ENCODE peak calls at places on chromosome 1, in five cellular contexts. Y, J, I, C and Q are unnamed samples.
A peak's percentile ranks its signal among the peaks of the same experiment; 100 is the strongest.

GRCh38 chr1:201586806-201587205 is 47.9 kb downstream of the NAV1 start:
- DNase-seq in Y (no peak), J (no peak), I (no peak), C (no peak), Q (no peak)

GRCh38 chr1:53046930-53047329 is 15.1 kb upstream of the PODN start:
- DNase-seq in Y (no peak), J (no peak), I (no peak), C (no peak), Q (peak; percentile 67)

GRCh38 chr1:12595839-12596821 is 21.9 kb downstream of the DHRS3 start:
- DNase-seq in Y (peak; percentile 87), J (peak; percentile 91), I (no peak), C (peak; percentile 79), Q (peak; percentile 97)

GRCh38 chr1:177926201-177926600 is 43.7 kb downstream of the SEC16B start:
- DNase-seq in Y (no peak), J (no peak), I (no peak), C (no peak), Q (no peak)

GRCh38 chr1:156444407-156445001 is 56.1 kb downstream of the MEF2D start:
- DNase-seq in Y (no peak), J (no peak), I (no peak), C (peak; percentile 83), Q (no peak)

GRCh38 chr1:98264727-98265126 is 343.9 kb upstream of the DPYD start:
- DNase-seq in Y (no peak), J (no peak), I (no peak), C (no peak), Q (no peak)

GRCh38 chr1:232335751-232336274 is 294.1 kb downstream of the SIPA1L2 start:
- DNase-seq in Y (no peak), J (no peak), I (no peak), C (no peak), Q (no peak)

GRCh38 chr1:181779343-181779742 is 282.2 kb downstream of the ZNF648 start:
- DNase-seq in Y (no peak), J (no peak), I (no peak), C (no peak), Q (no peak)

GRCh38 chr1:94599090-94599813 is 57.7 kb upstream of the F3 start:
- DNase-seq in Y (no peak), J (no peak), I (no peak), C (peak; percentile 70), Q (no peak)

GRCh38 chr1:214289574-214290272 is 8.8 kb downstream of the SMYD2 start:
- DNase-seq in Y (no peak), J (no peak), I (no peak), C (no peak), Q (no peak)

GRCh38 chr1:23449918-23450317 is 25.4 kb upstream of the TCEA3 start:
- DNase-seq in Y (no peak), J (no peak), I (no peak), C (no peak), Q (no peak)

GRCh38 chr1:43742026-43742425 is 34.7 kb downstream of the ST3GAL3 start:
- DNase-seq in Y (no peak), J (no peak), I (no peak), C (no peak), Q (no peak)

GRCh38 chr1:181089777-181090505 is 1.4 kb downstream of the IER5 start:
- DNase-seq in Y (peak; percentile 84), J (no peak), I (no peak), C (peak; percentile 76), Q (no peak)

GRCh38 chr1:43294761-43295160 is 6.0 kb upstream of the TIE1 start:
- DNase-seq in Y (no peak), J (no peak), I (no peak), C (no peak), Q (no peak)

GRCh38 chr1:81237531-81238528 is 562.9 kb upstream of the ADGRL2 start:
- DNase-seq in Y (no peak), J (no peak), I (no peak), C (peak; percentile 24), Q (no peak)

GRCh38 chr1:179143332-179143731 is 61.5 kb downstream of the TOR3A start:
- DNase-seq in Y (no peak), J (peak; percentile 74), I (peak; percentile 78), C (no peak), Q (peak; percentile 92)

GRCh38 chr1:242723044-242723742 is 198.7 kb upstream of the PLD5 start:
- DNase-seq in Y (no peak), J (no peak), I (no peak), C (peak; percentile 7), Q (no peak)

GRCh38 chr1:109083923-109084322 is 6.6 kb upstream of the TMEM167B start:
- DNase-seq in Y (no peak), J (no peak), I (no peak), C (no peak), Q (peak; percentile 48)

GRCh38 chr1:37562984-37563383 is 6.2 kb downstream of the DNALI1 start:
- DNase-seq in Y (no peak), J (no peak), I (no peak), C (no peak), Q (no peak)

GRCh38 chr1:230899845-230900251 is 31.5 kb upstream of the C1orf198 start:
- DNase-seq in Y (no peak), J (peak; percentile 66), I (no peak), C (no peak), Q (peak; percentile 39)

GRCh38 chr1:201578008-201578888 is 39.3 kb downstream of the NAV1 start:
- DNase-seq in Y (no peak), J (no peak), I (no peak), C (no peak), Q (no peak)

GRCh38 chr1:153945131-153945794 is 1.3 kb downstream of the DENND4B start:
- DNase-seq in Y (no peak), J (no peak), I (no peak), C (peak; percentile 36), Q (no peak)

GRCh38 chr1:4482526-4482925 is 171.9 kb upstream of the AJAP1 start:
- DNase-seq in Y (no peak), J (no peak), I (no peak), C (no peak), Q (no peak)

GRCh38 chr1:26278303-26278702 is 1.6 kb upstream of the SH3BGRL3 start:
- DNase-seq in Y (no peak), J (no peak), I (no peak), C (no peak), Q (no peak)

GRCh38 chr1:226867461-226868054 is 2.9 kb upstream of the PSEN2 start:
- DNase-seq in Y (no peak), J (no peak), I (no peak), C (no peak), Q (no peak)

GRCh38 chr1:18819986-18820790 is 39.3 kb downstream of the TAS1R2 start:
- DNase-seq in Y (no peak), J (no peak), I (no peak), C (no peak), Q (no peak)

GRCh38 chr1:182211364-182211763 is 149.9 kb upstream of the ZNF648 start:
- DNase-seq in Y (no peak), J (no peak), I (no peak), C (no peak), Q (no peak)

GRCh38 chr1:119535381-119535780 is 28.4 kb downstream of the HSD3B1 start:
- DNase-seq in Y (no peak), J (no peak), I (no peak), C (no peak), Q (no peak)

GRCh38 chr1:103248417-103249102 is 140.2 kb upstream of the COL11A1 start:
- DNase-seq in Y (no peak), J (no peak), I (no peak), C (no peak), Q (no peak)

GRCh38 chr1:1253972-1254666 is 7.6 kb upstream of the C1QTNF12 start:
- DNase-seq in Y (no peak), J (no peak), I (no peak), C (no peak), Q (no peak)

GRCh38 chr1:212637902-212638301 is 29.3 kb downstream of the ATF3 start:
- DNase-seq in Y (no peak), J (no peak), I (no peak), C (no peak), Q (no peak)

GRCh38 chr1:241828576-241828975 is 19.4 kb upstream of the EXO1 start:
- DNase-seq in Y (no peak), J (no peak), I (no peak), C (no peak), Q (no peak)

DNA sequence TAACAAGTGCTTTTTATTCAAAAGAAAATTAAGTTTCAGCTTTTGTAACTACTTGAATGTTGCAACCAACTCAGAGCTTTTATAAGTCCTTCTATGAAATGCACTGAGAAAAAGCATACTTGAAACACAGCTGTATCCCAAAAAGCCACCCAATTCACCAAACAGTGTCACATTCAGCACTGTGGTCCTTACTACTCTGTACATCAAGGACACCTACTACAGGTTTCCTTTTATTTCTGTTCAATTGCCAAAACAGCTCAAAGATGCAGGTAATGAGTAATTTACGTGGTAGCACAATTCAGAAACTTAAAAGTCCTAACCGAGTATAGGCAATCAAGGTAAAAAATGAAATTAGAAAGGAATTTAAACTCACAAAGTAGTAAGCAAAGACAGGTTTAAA is 2.5 kb downstream of the EIF4G3 start:
- DNase-seq in Y (no peak), J (no peak), I (no peak), C (no peak), Q (no peak)
- H3K4me3 ChIP-seq in Y (no peak overlapping the region), J (peak overlapping the region; percentile 89), I (peak overlapping the region; percentile 94), C (peak overlapping the region; percentile 100), Q (peak overlapping the region; percentile 99)

GRCh38 chr1:99595041-99595440 is 50.9 kb upstream of the PALMD start:
- DNase-seq in Y (no peak), J (no peak), I (no peak), C (no peak), Q (no peak)
- H3K4me3 ChIP-seq in Y (no peak overlapping the region), J (no peak overlapping the region), I (no peak overlapping the region), C (no peak overlapping the region), Q (no peak overlapping the region)

DNA sequence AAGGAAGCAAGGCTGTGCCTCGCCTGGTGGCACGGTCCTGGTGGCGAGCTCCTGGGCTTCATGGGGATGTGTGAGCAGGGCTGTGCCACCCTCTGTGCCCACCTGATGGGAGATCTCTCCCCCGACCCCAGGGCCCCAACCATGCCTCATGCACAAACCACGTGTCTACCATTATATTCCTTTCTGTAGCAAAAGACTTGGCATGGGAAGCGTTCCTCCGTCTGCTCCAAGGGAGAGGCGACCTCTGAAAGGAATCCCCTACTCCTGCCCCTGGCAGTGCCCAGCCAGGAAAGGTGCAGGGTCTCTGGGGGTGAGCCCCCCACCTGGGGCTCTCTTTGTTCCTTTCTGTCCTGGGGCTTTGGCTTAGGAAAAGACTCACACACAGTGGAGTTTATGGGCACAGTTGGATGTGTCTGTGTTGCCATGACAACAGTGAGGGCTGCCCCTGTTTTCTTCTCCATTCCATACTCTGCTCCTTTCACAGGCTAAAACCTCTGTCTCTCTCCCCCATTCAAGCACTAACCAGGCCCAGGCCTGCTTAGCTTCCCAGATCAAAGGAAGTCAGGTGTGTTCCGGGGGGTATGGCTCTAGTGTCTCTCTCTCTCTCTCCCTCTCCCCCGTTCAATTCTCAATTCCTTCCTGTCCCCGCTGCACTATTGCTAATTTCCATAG is 21.4 kb upstream of the LRRN2 start:
- DNase-seq in Y (no peak), J (no peak), I (no peak), C (peak; percentile 80), Q (no peak)
- H3K4me3 ChIP-seq in Y (no peak overlapping the region), J (no peak overlapping the region), I (no peak overlapping the region), C (no peak overlapping the region), Q (no peak overlapping the region)

GRCh38 chr1:159172599-159173291 is 1.3 kb downstream of the CADM3 start:
- DNase-seq in Y (no peak), J (no peak), I (no peak), C (peak; percentile 69), Q (no peak)
- H3K4me3 ChIP-seq in Y (no peak overlapping the region), J (no peak overlapping the region), I (no peak overlapping the region), C (peak overlapping the region; percentile 97), Q (peak overlapping the region; percentile 37)

GRCh38 chr1:36093226-36093625 is 4.5 kb downstream of the ADPRS start:
- DNase-seq in Y (no peak), J (no peak), I (no peak), C (no peak), Q (no peak)
- H3K4me3 ChIP-seq in Y (no peak overlapping the region), J (no peak overlapping the region), I (no peak overlapping the region), C (no peak overlapping the region), Q (no peak overlapping the region)